ENCODE peak calls at places on chromosomes 5 and 9, in four cellular contexts. I is HepG2, M is K562, O is GM12878. H is an unnamed sample.

GRCh38 chr5:38598296-38598993 is 42.0 kb upstream of the LIFR start:
- DNase-seq in I (no peak), O (no peak), M (no peak), H (no peak)

GRCh38 chr5:2857837-2858236 is 106.4 kb upstream of the IRX2 start:
- DNase-seq in O (no peak), M (no peak), I (no peak), H (no peak)

GRCh38 chr9:129177443-129177790 is 644 bp downstream of the IER5L start:
- DNase-seq in M (no peak), I (no peak), O (no peak), H (peak)

GRCh38 chr5:36202521-36202961 is 39.2 kb downstream of the NADK2 start:
- DNase-seq in I (no peak), M (no peak), O (no peak), H (no peak)

GRCh38 chr5:172284275-172284971 is 859 bp upstream of the UBTD2 start:
- DNase-seq in M (peak), I (no peak), O (no peak), H (no peak)

GRCh38 chr5:111389390-111390082 is 122.8 kb downstream of the STARD4 start:
- DNase-seq in I (no peak), M (no peak), O (no peak), H (no peak)

GRCh38 chr5:134171972-134172371 is 4.8 kb downstream of the SKP1 start:
- DNase-seq in O (no peak), M (no peak), I (no peak), H (no peak)

GRCh38 chr5:58410441-58410840 is 49.4 kb downstream of the PLK2 start:
- DNase-seq in O (no peak), M (no peak), I (no peak), H (no peak)

GRCh38 chr5:51389582-51390463 is 6.6 kb downstream of the ISL1 start:
- DNase-seq in I (no peak), O (no peak), M (no peak), H (peak)

GRCh38 chr5:107621089-107621488 is 49.6 kb downstream of the EFNA5 start:
- DNase-seq in I (no peak), O (no peak), M (no peak), H (no peak)

GRCh38 chr9:21677834-21678233 is 124.6 kb upstream of the MTAP start:
- DNase-seq in I (no peak), O (no peak), M (no peak), H (no peak)

GRCh38 chr9:134024393-134024792 is 888 bp upstream of the BRD3OS start:
- DNase-seq in O (no peak), M (no peak), I (no peak), H (peak)

GRCh38 chr9:38417003-38417965 is 7.0 kb downstream of the IGFBPL1 start:
- DNase-seq in O (no peak), I (peak), M (peak), H (peak)

GRCh38 chr9:130862217-130862616 is 27.2 kb downstream of the ABL1 start:
- DNase-seq in M (no peak), I (no peak), O (no peak), H (no peak)

GRCh38 chr5:154034944-154035343 is 3.8 kb downstream of the FAM114A2 start:
- DNase-seq in I (no peak), M (no peak), O (no peak), H (no peak)

GRCh38 chr9:126902160-126902559 is 12.4 kb upstream of the RALGPS1 start:
- DNase-seq in O (no peak), I (no peak), M (no peak), H (no peak)

GRCh38 chr5:44953078-44953477 is 144.3 kb downstream of the MRPS30 start:
- DNase-seq in O (no peak), I (no peak), M (no peak), H (no peak)

GRCh38 chr5:10406636-10407035 is 35.0 kb upstream of the ROPN1L start:
- DNase-seq in I (no peak), M (no peak), O (no peak), H (no peak)

GRCh38 chr9:71752928-71753327 is 15.4 kb downstream of the CEMIP2 start:
- DNase-seq in I (no peak), O (no peak), M (no peak), H (no peak)

GRCh38 chr5:119386945-119387344 is 31.1 kb downstream of the TNFAIP8 start:
- DNase-seq in M (peak), O (no peak), I (peak), H (no peak)

GRCh38 chr9:134922066-134922931 is 4.6 kb upstream of the FCN1 start:
- DNase-seq in I (no peak), M (no peak), O (no peak), H (no peak)

GRCh38 chr9:117414220-117414905 is 494 bp downstream of the ASTN2 start:
- DNase-seq in I (no peak), M (no peak), O (no peak), H (peak)

GRCh38 chr9:32581512-32582143 is 8.7 kb upstream of the NDUFB6 start:
- DNase-seq in O (no peak), M (peak), I (peak), H (peak)

GRCh38 chr9:105502276-105502675 is 54.4 kb downstream of the FSD1L start:
- DNase-seq in M (no peak), I (no peak), O (no peak), H (no peak)

GRCh38 chr5:3143382-3143781 is 391.9 kb upstream of the IRX2 start:
- DNase-seq in M (no peak), I (no peak), O (no peak), H (no peak)

GRCh38 chr5:181217805-181218065 is 5.3 kb upstream of the TRIM41 start:
- DNase-seq in O (no peak), I (no peak), M (no peak), H (no peak)

GRCh38 chr9:137167752-137168574 is 1.9 kb downstream of the LRRC26 start:
- DNase-seq in M (peak), O (no peak), I (no peak), H (peak)

GRCh38 chr5:178310130-178310865 is 77.7 kb upstream of the PHYKPL start:
- DNase-seq in O (no peak), I (no peak), M (no peak), H (peak)

GRCh38 chr9:91589101-91589553 is 165.5 kb upstream of the NFIL3 start:
- DNase-seq in I (no peak), O (peak), M (no peak), H (no peak)

GRCh38 chr5:144433893-144434292 is 263.2 kb downstream of the KCTD16 start:
- DNase-seq in M (no peak), I (no peak), O (no peak), H (no peak)

GRCh38 chr9:126319651-126320050 is 7.0 kb upstream of the MVB12B start:
- DNase-seq in O (no peak), I (peak), M (no peak), H (no peak)

GRCh38 chr5:172688735-172689572 is 47.9 kb downstream of the NEURL1B start:
- DNase-seq in I (no peak), O (no peak), M (no peak), H (peak)

GRCh38 chr5:39216621-39217020 is 2.7 kb downstream of the FYB1 start:
- DNase-seq in M (no peak), I (no peak), O (no peak), H (no peak)

GRCh38 chr9:38649731-38650363 is 29.5 kb upstream of the ANKRD18A start:
- DNase-seq in M (no peak), O (no peak), I (no peak), H (no peak)

GRCh38 chr9:89839427-89839826 is 234.6 kb downstream of the GADD45G start:
- DNase-seq in M (no peak), I (no peak), O (no peak), H (no peak)

GRCh38 chr9:15975101-15975778 is 422.4 kb downstream of the CCDC171 start:
- DNase-seq in O (no peak), M (no peak), I (no peak), H (no peak)

GRCh38 chr5:73451218-73452130 is 2.9 kb upstream of the FOXD1 start:
- DNase-seq in O (no peak), I (no peak), M (peak), H (peak)

GRCh38 chr5:157142317-157143126 is at the start of gene MED7:
- DNase-seq in M (peak), O (peak), I (peak), H (peak)

GRCh38 chr5:93809430-93809829 is 68.0 kb upstream of the POU5F2 start:
- DNase-seq in I (no peak), M (no peak), O (no peak), H (no peak)

GRCh38 chr5:93810780-93811179 is 69.4 kb upstream of the POU5F2 start:
- DNase-seq in I (no peak), M (no peak), O (no peak), H (no peak)

GRCh38 chr5:93807860-93808259 is 66.5 kb upstream of the POU5F2 start:
- DNase-seq in I (no peak), O (no peak), M (no peak), H (no peak)

GRCh38 chr5:93800988-93801811 is 59.8 kb upstream of the POU5F2 start:
- DNase-seq in O (peak), M (peak), I (peak), H (peak)

DNA sequence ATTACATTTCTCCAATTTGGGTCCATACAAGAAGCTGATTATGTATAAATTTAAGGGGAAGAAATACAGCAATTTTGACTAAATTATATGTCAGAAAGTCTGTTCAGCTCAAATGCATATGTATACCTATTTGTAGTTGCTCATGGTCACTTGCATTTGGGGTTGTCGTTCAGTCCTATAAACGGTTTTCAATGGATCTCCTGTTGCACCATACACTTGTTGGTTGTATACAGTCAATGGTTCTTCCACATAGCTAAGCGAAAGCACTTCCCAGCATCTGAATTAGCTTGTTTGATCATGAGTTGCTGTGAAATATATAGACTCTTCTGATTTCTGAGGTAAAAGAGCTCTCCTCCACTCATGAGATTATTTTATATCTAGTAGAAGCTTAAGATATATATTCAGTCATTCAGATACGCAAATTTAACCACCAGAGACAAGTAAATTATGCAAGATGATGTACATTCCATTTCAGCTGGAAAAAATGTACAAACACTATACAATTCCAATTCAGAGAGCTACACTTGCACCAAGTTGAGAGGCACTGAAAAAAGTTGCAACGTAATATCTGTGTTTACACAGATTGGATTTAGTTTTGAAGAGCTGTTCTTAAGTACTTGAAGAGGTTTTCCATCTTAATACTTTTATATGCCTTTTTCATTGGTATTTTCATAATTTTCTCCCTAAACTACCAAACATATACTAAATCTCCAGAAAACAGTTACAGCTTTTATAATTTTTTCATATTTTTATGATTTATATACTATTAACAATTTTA is 64.4 kb upstream of the POU5F2 start:
- DNase-seq in O (no peak), M (no peak), I (no peak), H (no peak)
- TF ChIP-seq GABPA in O (no peak), M (no peak), I (no peak), H (no peak)

GRCh38 chr5:149636861-149637246 is 55.6 kb downstream of the ARHGEF37 start:
- DNase-seq in M (peak), I (peak), O (no peak), H (peak)
- TF ChIP-seq MAX in M (no peak), I (no peak), O (no peak), H (no peak)

GRCh38 chr5:129460121-129460950 is at the start of gene ADAMTS19:
- DNase-seq in O (no peak), M (no peak), I (no peak), H (peak)
- TF ChIP-seq FOXM1 in O (no peak), M (no peak), I (no peak), H (no peak)

GRCh38 chr9:2872307-2872940 is 28.5 kb upstream of the PUM3 start:
- DNase-seq in O (no peak), I (peak), M (no peak), H (peak)
- TF ChIP-seq GABPA in O (no peak), I (no peak), M (no peak), H (no peak)

DNA sequence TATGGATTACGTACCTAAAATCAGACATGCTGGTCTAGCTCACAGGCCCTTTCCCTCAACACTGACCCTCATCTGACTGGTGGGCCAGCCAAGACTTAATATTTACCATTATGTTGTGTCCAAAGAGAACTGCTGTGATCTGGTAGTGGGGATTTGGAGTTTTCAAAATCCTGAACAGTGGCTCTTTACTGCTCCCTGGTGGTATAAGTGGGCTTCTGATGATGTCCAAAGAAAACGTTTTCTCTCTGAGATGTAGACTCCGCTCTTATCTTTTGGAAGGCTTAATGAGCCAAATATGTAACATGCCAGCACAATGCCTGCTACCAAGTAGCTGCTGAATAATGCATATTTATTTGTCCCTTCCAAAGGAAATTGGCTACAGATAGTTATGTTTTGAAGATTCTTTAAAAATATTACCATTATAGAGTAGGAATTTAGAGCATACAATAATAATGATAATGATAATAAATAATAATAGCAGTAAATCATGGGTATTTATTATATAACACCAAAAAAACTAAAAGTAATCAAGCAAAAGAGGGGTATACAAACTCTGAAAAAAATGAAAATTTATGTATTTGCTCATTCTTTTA is 406.6 kb upstream of the TNC start:
- DNase-seq in O (no peak), M (peak), I (peak), H (peak)
- TF ChIP-seq MAX in O (no peak), M (no peak), I (no peak), H (no peak)

DNA sequence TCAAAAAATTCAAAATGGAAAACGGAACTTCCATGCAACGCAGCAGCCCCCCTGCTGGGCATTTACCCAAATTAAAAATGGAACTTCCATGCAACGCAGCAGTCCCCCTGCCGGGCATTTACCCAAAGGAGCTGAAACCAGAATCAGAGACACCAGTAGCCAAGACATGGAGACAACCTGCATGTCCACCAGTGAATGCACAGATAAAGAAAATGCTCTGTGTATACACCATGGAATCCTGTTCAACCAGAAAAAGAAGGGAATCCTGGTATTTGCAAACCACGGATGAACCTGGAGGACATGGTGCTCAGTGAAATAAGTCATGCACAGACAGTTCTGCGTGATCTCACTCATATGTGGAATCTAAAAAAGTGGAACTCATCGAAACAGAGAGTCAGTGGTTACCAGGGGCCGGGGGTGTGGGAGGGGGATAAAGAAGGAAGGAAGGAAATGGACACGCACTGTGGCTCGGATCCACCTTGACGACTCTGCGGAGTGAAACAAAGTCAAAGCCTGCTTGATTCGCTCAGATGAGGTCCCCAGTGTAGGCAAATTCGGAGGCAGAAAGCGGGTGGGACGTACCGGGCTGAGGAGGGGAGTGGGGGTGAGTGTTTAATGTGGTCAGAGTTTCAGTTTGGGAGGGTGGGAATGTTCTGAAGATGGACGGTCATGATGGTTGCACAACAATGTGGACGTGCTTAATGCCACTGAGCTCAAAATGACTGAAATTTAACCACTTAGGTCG is 40.2 kb upstream of the EXOC3 start:
- DNase-seq in O (peak), I (no peak), M (no peak), H (no peak)
- TF ChIP-seq FOXM1 in O (peak), I (no peak), M (no peak), H (no peak)

GRCh38 chr5:123460296-123460729 is 37.1 kb upstream of the CEP120 start:
- DNase-seq in I (no peak), M (peak), O (no peak), H (no peak)
- TF ChIP-seq GABPA in I (no peak), M (peak), O (no peak), H (no peak)

GRCh38 chr9:97625620-97626019 is 7.5 kb downstream of the TSTD2 start:
- DNase-seq in O (no peak), M (no peak), I (no peak), H (no peak)
- TF ChIP-seq MAX in O (no peak), M (no peak), I (no peak), H (no peak)

DNA sequence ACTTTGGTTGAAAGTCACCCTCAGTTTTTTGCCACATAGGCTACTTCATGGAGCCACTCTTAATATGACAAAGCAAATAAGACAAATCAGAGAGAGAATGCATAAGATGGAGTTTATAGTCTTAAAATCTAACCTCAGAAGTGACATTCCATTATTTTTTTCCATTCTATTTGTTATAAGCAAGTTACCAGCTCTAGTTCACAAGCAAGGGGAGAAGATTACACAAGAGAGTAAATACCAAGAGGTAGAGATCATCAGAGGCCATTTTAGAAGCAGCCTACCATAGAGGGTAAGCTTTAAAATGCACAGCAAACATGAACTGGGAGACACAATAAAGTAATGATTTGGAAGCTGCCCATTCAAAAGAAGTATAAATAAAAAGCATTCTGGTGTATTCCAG is 651.3 kb upstream of the MEF2C start:
- DNase-seq in M (no peak), O (no peak), I (no peak), H (no peak)
- TF ChIP-seq FOXM1 in M (no peak), O (no peak), I (no peak), H (no peak)

H was measured in SK-N-SH.